ENCODE peak calls at places on chromosomes 11 and 22, in ten cellular contexts. M is CD4-positive, CD25-positive, alpha-beta regulatory T cell; C is right atrium auricular region; H is psoas muscle; I is fibroblast of lung; W is dorsolateral prefrontal cortex; V is endothelial cell of umbilical vein; X is HFF-Myc; J is effector memory CD4-positive, alpha-beta T cell; S is breast epithelium. F is an unnamed sample.

GRCh38 chr11:75763846-75764245 is 4.7 kb upstream of the DGAT2 start:
- DNase-seq in H (no peak), W (no peak), S (no peak), M (no peak), C (no peak), X (no peak), J (no peak), I (no peak), V (no peak), F (no peak)

GRCh38 chr11:77232242-77232641 is 69.2 kb downstream of the GDPD4 start:
- DNase-seq in C (no peak), M (no peak), X (no peak), S (no peak), V (no peak), W (no peak), I (no peak), H (no peak), J (no peak), F (no peak)

GRCh38 chr11:26847459-26847858 is 125.6 kb upstream of the SLC5A12 start:
- DNase-seq in C (peak; percentile 74), X (no peak), J (no peak), W (no peak), V (no peak), S (no peak), H (peak; percentile 19), I (peak; percentile 27), M (no peak), F (no peak)

GRCh38 chr11:69352181-69352580 is 58.2 kb downstream of the MYEOV start:
- DNase-seq in X (no peak), C (peak; percentile 18), S (no peak), M (no peak), J (no peak), I (no peak), W (no peak), H (no peak), V (peak; percentile 20), F (no peak)

GRCh38 chr11:60831501-60832079 is 10.3 kb upstream of the CCDC86 start:
- DNase-seq in H (no peak), X (no peak), C (no peak), M (no peak), V (peak; percentile 51), W (no peak), I (peak; percentile 32), J (no peak), S (no peak), F (no peak)

GRCh38 chr11:8328848-8329330 is 65.2 kb upstream of the LMO1 start:
- DNase-seq in M (peak; percentile 12), J (no peak), S (peak; percentile 67), X (peak; percentile 73), H (peak; percentile 80), C (peak; percentile 70), I (peak; percentile 72), W (peak; percentile 83), V (peak; percentile 67), F (peak; percentile 75)

GRCh38 chr11:12496181-12497025 is 119.0 kb downstream of the PARVA start:
- DNase-seq in W (no peak), S (no peak), V (no peak), I (peak; percentile 45), J (no peak), M (no peak), H (no peak), X (no peak), C (no peak), F (no peak)

GRCh38 chr11:76186776-76187279 is 19.5 kb downstream of the WNT11 start:
- DNase-seq in I (no peak), C (no peak), X (no peak), V (no peak), W (no peak), H (peak; percentile 42), M (no peak), S (no peak), J (no peak), F (no peak)

GRCh38 chr22:24435861-24436351 is 8.5 kb downstream of the ADORA2A start:
- DNase-seq in X (no peak), C (no peak), H (peak; percentile 63), V (no peak), I (no peak), S (no peak), W (peak; percentile 31), J (no peak), M (no peak), F (no peak)

GRCh38 chr22:24435323-24435645 is 7.9 kb downstream of the ADORA2A start:
- DNase-seq in M (no peak), V (no peak), S (no peak), X (no peak), J (no peak), W (no peak), H (no peak), C (no peak), I (no peak), F (no peak)

GRCh38 chr22:24433001-24433867 is 5.8 kb downstream of the ADORA2A start:
- DNase-seq in S (no peak), H (no peak), I (no peak), J (no peak), M (no peak), C (no peak), W (peak; percentile 20), X (no peak), V (no peak), F (no peak)

GRCh38 chr22:24433868-24434471 is 6.6 kb downstream of the ADORA2A start:
- DNase-seq in J (peak; percentile 32), I (no peak), M (no peak), X (no peak), C (no peak), V (peak; percentile 40), S (no peak), H (no peak), W (no peak), F (no peak)

DNA sequence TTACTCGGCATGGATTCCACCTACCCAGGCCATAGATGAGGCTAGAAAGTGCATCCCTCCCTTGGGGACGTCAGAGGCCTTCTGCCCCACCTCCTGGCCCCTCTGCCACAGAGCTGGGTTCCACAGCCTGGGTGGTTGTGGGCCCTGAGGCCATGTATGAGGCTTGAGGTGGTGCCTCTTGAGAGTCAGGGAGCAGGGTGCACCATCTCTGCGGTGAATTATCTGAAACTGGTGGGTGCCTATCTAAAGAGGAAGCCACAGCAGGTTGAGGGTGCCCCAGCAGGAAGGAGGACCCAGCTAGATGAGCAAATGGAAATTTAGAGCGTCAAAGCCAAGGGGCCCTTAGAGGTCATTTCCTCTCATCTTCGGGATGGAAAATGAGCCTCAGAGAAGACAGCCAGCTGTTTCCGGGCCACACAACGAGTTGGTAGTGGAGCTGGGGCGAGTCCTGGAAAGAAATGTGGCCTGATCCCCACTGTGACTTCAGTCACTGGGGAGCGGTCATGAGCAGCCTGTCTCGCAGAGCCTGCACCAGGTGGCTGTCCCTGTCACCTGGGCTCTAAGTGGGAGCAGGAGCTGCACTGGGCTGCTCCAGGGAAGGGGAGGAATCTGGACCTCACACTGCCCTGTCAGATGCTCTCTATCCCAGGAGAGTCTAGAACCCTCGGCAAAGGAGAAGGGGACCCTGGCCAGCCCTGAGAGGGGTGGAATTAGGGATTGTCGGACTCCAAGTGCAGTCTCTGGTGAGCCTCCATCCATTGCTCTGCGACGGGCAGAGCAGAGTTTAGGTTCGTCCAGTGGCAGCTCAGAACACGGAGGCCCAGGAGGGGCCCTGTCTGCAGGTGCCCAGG is 7.3 kb downstream of the ADORA2A start:
- DNase-seq in W (no peak), H (no peak), J (peak; percentile 58), V (no peak), I (no peak), S (no peak), M (peak; percentile 85), X (no peak), C (no peak), F (peak; percentile 76)
- H3K4me3 ChIP-seq in W (no peak overlapping the region), H (no peak overlapping the region), J (no peak overlapping the region), V (no peak overlapping the region), I (no peak overlapping the region), S (no peak overlapping the region), M (peak overlapping the region; percentile 61), X (no peak overlapping the region), C (no peak overlapping the region), F (no peak overlapping the region)

GRCh38 chr22:37561209-37562048 is 1.1 kb downstream of the CDC42EP1 start:
- DNase-seq in J (peak; percentile 54), S (peak; percentile 97), M (peak; percentile 55), V (peak; percentile 88), W (peak; percentile 87), I (peak; percentile 89), H (peak; percentile 92), X (peak; percentile 79), C (peak; percentile 96), F (peak; percentile 99)
- H3K4me3 ChIP-seq in J (peak overlapping the region; percentile 35), S (peak overlapping the region; percentile 77), M (no peak overlapping the region), V (peak overlapping the region; percentile 74), W (peak overlapping the region; percentile 72), I (peak overlapping the region; percentile 79), H (peak overlapping the region; percentile 72), X (peak overlapping the region; percentile 93), C (peak overlapping the region; percentile 78), F (peak overlapping the region; percentile 67)

GRCh38 chr22:20084547-20085413 is 4.7 kb downstream of the DGCR8 start:
- DNase-seq in I (no peak), W (no peak), M (no peak), C (no peak), H (no peak), S (no peak), X (no peak), J (no peak), V (no peak), F (peak; percentile 34)

GRCh38 chr22:20083157-20083890 is 3.3 kb downstream of the DGCR8 start:
- DNase-seq in W (no peak), H (no peak), S (no peak), C (no peak), J (no peak), V (no peak), I (no peak), X (no peak), M (no peak), F (peak; percentile 14)

GRCh38 chr22:20085651-20086050 is 5.6 kb downstream of the DGCR8 start:
- DNase-seq in C (no peak), I (no peak), M (no peak), V (no peak), J (no peak), W (no peak), X (no peak), H (no peak), S (no peak), F (no peak)

GRCh38 chr22:20086101-20086599 is 6.1 kb downstream of the DGCR8 start:
- DNase-seq in I (no peak), H (no peak), X (no peak), C (no peak), J (no peak), S (no peak), V (no peak), W (no peak), M (no peak), F (peak; percentile 26)

DNA sequence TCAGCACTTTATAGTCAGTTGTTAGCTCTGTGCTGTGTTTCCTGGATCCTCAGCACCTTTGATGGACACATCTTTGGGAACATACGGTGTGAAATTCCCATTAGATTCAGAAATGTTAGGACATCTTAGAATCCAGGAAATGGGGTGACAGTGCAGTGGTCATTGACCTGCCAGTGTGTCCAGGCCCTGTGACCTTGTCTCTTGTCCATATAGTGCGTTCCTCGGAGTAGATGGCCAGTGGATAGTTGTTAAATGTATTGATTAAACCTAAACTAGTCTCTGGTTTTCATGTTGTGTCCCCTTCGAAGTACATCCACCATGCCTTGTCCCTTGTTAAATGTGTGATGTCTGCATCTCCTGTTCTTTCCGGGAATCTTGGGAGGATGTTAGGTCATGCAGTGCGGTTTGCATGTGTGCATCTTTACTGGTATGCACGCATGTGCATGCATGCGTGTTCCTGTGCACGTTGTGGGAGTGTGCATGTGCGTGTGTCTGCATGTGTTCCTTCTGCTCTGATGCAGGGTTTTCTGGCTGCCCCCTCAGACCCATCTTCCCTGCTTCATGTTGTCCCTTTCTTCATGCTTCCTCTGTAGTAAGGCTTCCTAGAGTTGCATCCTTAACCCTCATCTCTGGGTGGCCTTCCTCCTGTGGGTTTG is 4.0 kb downstream of the DGCR8 start:
- DNase-seq in M (no peak), W (no peak), H (no peak), J (no peak), V (no peak), C (no peak), I (no peak), X (no peak), S (no peak), F (peak; percentile 25)
- H3K4me3 ChIP-seq in M (no peak overlapping the region), W (no peak overlapping the region), H (no peak overlapping the region), J (no peak overlapping the region), V (no peak overlapping the region), C (no peak overlapping the region), I (no peak overlapping the region), X (no peak overlapping the region), S (no peak overlapping the region), F (no peak overlapping the region)

GRCh38 chr11:102111787-102112653 is 1.8 kb downstream of the YAP1 start:
- DNase-seq in V (peak; percentile 93), H (no peak), I (peak; percentile 93), C (no peak), X (peak; percentile 85), S (no peak), M (no peak), W (no peak), J (no peak), F (no peak)
- H3K4me3 ChIP-seq in V (peak overlapping the region; percentile 56), H (peak overlapping the region; percentile 91), I (peak overlapping the region; percentile 95), C (peak overlapping the region; percentile 93), X (peak overlapping the region; percentile 87), S (peak overlapping the region; percentile 100), M (peak overlapping the region; percentile 29), W (peak overlapping the region; percentile 69), J (peak overlapping the region; percentile 89), F (peak overlapping the region; percentile 84)